ENCODE peak calls at places on chromosomes 5 and 9, in four cellular contexts. X, Q, M and H are unnamed samples.

GRCh38 chr5:107301959-107302840 is 368.5 kb downstream of the EFNA5 start:
- DNase-seq in X (no peak), Q (no peak), M (no peak), H (no peak)

GRCh38 chr5:121296357-121296756 is 555.3 kb upstream of the FTMT start:
- DNase-seq in X (no peak), Q (no peak), M (no peak), H (no peak)

GRCh38 chr5:1118738-1119137 is 6.9 kb upstream of the SLC12A7 start:
- DNase-seq in X (no peak), Q (no peak), M (no peak), H (no peak)

GRCh38 chr5:114316167-114316566 is 45.7 kb upstream of the KCNN2 start:
- DNase-seq in X (no peak), Q (no peak), M (no peak), H (no peak)

GRCh38 chr5:122478741-122479459 is 166.9 kb downstream of the SNCAIP start:
- DNase-seq in X (no peak), Q (no peak), M (no peak), H (no peak)

GRCh38 chr5:51096859-51097258 is 286.4 kb upstream of the ISL1 start:
- DNase-seq in X (no peak), Q (no peak), M (no peak), H (no peak)

GRCh38 chr9:545480-545879 is 296.0 kb upstream of the DMRT1 start:
- DNase-seq in X (no peak), Q (no peak), M (no peak), H (no peak)

GRCh38 chr9:91166796-91167366 is 194.8 kb downstream of the AUH start:
- DNase-seq in X (peak), Q (no peak), M (no peak), H (no peak)

GRCh38 chr5:2764581-2764980 is 13.1 kb upstream of the IRX2 start:
- DNase-seq in X (no peak), Q (no peak), M (no peak), H (no peak)

GRCh38 chr5:173451651-173452050 is 123.4 kb upstream of the STC2 start:
- DNase-seq in X (no peak), Q (no peak), M (no peak), H (no peak)

GRCh38 chr5:149614034-149614907 is 33.0 kb downstream of the ARHGEF37 start:
- DNase-seq in X (no peak), Q (no peak), M (no peak), H (no peak)

GRCh38 chr5:160769264-160769663 is 82.7 kb downstream of the ATP10B start:
- DNase-seq in X (no peak), Q (no peak), M (no peak), H (no peak)

GRCh38 chr5:152178350-152178699 is 226.8 kb downstream of the NMUR2 start:
- DNase-seq in X (no peak), Q (no peak), M (no peak), H (no peak)

GRCh38 chr5:44389410-44389879 is at the start of gene FGF10:
- DNase-seq in X (no peak), Q (no peak), M (peak), H (no peak)

GRCh38 chr9:113620377-113621161 is 157.0 kb downstream of the RGS3 start:
- DNase-seq in X (no peak), Q (no peak), M (peak), H (no peak)

GRCh38 chr9:106623558-106623957 is 239.4 kb upstream of the ZNF462 start:
- DNase-seq in X (no peak), Q (no peak), M (no peak), H (no peak)

GRCh38 chr9:128550226-128550625 is 2.2 kb upstream of the SPTAN1 start:
- DNase-seq in X (no peak), Q (no peak), M (no peak), H (no peak)

GRCh38 chr5:1521671-1522600 is 1.8 kb downstream of the LPCAT1 start:
- DNase-seq in X (peak), Q (no peak), M (no peak), H (no peak)

GRCh38 chr5:63923914-63924313 is 38.3 kb downstream of the HTR1A start:
- DNase-seq in X (no peak), Q (no peak), M (no peak), H (no peak)

GRCh38 chr9:129569506-129570449 is 51.1 kb downstream of the C9orf50 start:
- DNase-seq in X (no peak), Q (no peak), M (no peak), H (no peak)

GRCh38 chr9:89984214-89984613 is 379.4 kb downstream of the GADD45G start:
- DNase-seq in X (no peak), Q (no peak), M (no peak), H (no peak)

GRCh38 chr9:135076143-135076875 is 11.2 kb upstream of the OLFM1 start:
- DNase-seq in X (no peak), Q (no peak), M (no peak), H (no peak)

GRCh38 chr5:84961193-84961592 is 576.5 kb upstream of the EDIL3 start:
- DNase-seq in X (no peak), Q (no peak), M (no peak), H (no peak)

GRCh38 chr5:34762321-34762871 is 76.6 kb upstream of the TTC23L start:
- DNase-seq in X (no peak), Q (no peak), M (no peak), H (no peak)

GRCh38 chr5:31626156-31626555 is 12.8 kb upstream of the PDZD2 start:
- DNase-seq in X (no peak), Q (no peak), M (no peak), H (no peak)

GRCh38 chr5:58330781-58331180 is 129.1 kb downstream of the PLK2 start:
- DNase-seq in X (no peak), Q (no peak), M (no peak), H (no peak)

GRCh38 chr9:120289990-120290925 is 289.7 kb downstream of the CDK5RAP2 start:
- DNase-seq in X (no peak), Q (no peak), M (no peak), H (no peak)

GRCh38 chr9:132673355-132673754 is 3.1 kb downstream of the GTF3C4 start:
- DNase-seq in X (no peak), Q (no peak), M (no peak), H (no peak)

GRCh38 chr9:126406075-126406675 is 79.5 kb downstream of the MVB12B start:
- DNase-seq in X (no peak), Q (no peak), M (no peak), H (no peak)

GRCh38 chr9:16726718-16727451 is 143.6 kb downstream of the BNC2 start:
- DNase-seq in X (no peak), Q (no peak), M (peak), H (no peak)

GRCh38 chr5:34817558-34818351 is 21.2 kb upstream of the TTC23L start:
- DNase-seq in X (no peak), Q (no peak), M (no peak), H (no peak)